ENCODE peak calls at places on chromosome 18, in five cellular contexts. One of them, this sample, is unnamed. For H3K4me1, the result is how much of the 10 kb centered on the place peaks cover.

GRCh38 chr18:41324934-41325333 is 630.1 kb upstream of the PIK3C3 start:
- DNase-seq in lower lobe of right lung: no peak
- DNase-seq in adipocyte: peak
- DNase-seq in K562: no peak
- DNase-seq in SK-N-SH: no peak
- DNase-seq in this sample: no peak

GRCh38 chr18:69216390-69216789 is 184.3 kb upstream of the DOK6 start:
- DNase-seq in SK-N-SH: no peak
- DNase-seq in K562: no peak
- DNase-seq in adipocyte: no peak
- DNase-seq in lower lobe of right lung: no peak
- DNase-seq in this sample: no peak

GRCh38 chr18:25982961-25983360 is 107.5 kb downstream of the SS18 start:
- DNase-seq in adipocyte: no peak
- DNase-seq in lower lobe of right lung: no peak
- DNase-seq in SK-N-SH: no peak
- DNase-seq in K562: no peak
- DNase-seq in this sample: no peak

GRCh38 chr18:2686349-2686968 is 30.9 kb downstream of the SMCHD1 start:
- DNase-seq in K562: no peak
- DNase-seq in lower lobe of right lung: no peak
- DNase-seq in SK-N-SH: no peak
- DNase-seq in adipocyte: no peak
- DNase-seq in this sample: no peak

GRCh38 chr18:12377556-12378553 is 828 bp upstream of the AFG3L2 start:
- DNase-seq in SK-N-SH: no peak
- DNase-seq in K562: no peak
- DNase-seq in lower lobe of right lung: no peak
- DNase-seq in adipocyte: peak
- DNase-seq in this sample: no peak

GRCh38 chr18:78728301-78729098 is 251.1 kb upstream of the SALL3 start:
- DNase-seq in lower lobe of right lung: no peak
- DNase-seq in adipocyte: no peak
- DNase-seq in SK-N-SH: no peak
- DNase-seq in K562: no peak
- DNase-seq in this sample: peak

GRCh38 chr18:12304351-12305210 is 3.5 kb upstream of the TUBB6 start:
- DNase-seq in K562: peak
- DNase-seq in adipocyte: no peak
- DNase-seq in lower lobe of right lung: peak
- DNase-seq in SK-N-SH: no peak
- DNase-seq in this sample: no peak

GRCh38 chr18:34709104-34709503 is 994 bp upstream of the DTNA start:
- DNase-seq in SK-N-SH: no peak
- DNase-seq in lower lobe of right lung: no peak
- DNase-seq in adipocyte: peak
- DNase-seq in K562: no peak
- DNase-seq in this sample: no peak

GRCh38 chr18:61731169-61731568 is 161.6 kb downstream of the RNF152 start:
- DNase-seq in K562: no peak
- DNase-seq in SK-N-SH: no peak
- DNase-seq in adipocyte: no peak
- DNase-seq in lower lobe of right lung: no peak
- DNase-seq in this sample: no peak

DNA sequence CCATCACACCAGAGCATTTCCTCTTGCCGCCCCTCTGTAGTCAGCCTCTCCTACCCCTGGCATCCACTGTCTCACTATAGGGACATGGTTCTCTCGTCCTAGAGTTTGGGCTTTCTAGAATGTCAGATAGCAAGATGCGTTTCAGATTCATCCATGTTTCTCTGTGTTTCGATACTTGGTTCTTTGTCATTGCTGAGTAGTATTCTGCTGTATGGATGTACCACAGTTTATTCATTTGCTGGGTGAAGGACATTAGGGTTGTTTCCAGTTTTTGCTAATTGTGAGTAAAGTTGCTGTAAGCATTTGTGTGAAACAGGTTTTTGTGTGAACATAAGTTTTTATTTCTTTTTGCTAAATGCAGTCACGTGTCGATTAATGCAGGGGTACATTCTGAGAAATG is 3.8 kb downstream of the ZNF532 start:
- DNase-seq in K562: no peak
- DNase-seq in adipocyte: no peak
- DNase-seq in lower lobe of right lung: no peak
- DNase-seq in SK-N-SH: no peak
- DNase-seq in this sample: no peak
- H3K4me1 ChIP-seq in K562: under half
- H3K4me1 ChIP-seq in adipocyte: under half
- H3K4me1 ChIP-seq in lower lobe of right lung: under half
- H3K4me1 ChIP-seq in SK-N-SH: under half
- H3K4me1 ChIP-seq in this sample: under half

GRCh38 chr18:70296289-70296688 is 7.4 kb downstream of the SOCS6 start:
- DNase-seq in lower lobe of right lung: no peak
- DNase-seq in K562: peak
- DNase-seq in SK-N-SH: peak
- DNase-seq in adipocyte: no peak
- DNase-seq in this sample: no peak
- H3K4me1 ChIP-seq in lower lobe of right lung: under half
- H3K4me1 ChIP-seq in K562: under half
- H3K4me1 ChIP-seq in SK-N-SH: under half
- H3K4me1 ChIP-seq in adipocyte: under half
- H3K4me1 ChIP-seq in this sample: under half

DNA sequence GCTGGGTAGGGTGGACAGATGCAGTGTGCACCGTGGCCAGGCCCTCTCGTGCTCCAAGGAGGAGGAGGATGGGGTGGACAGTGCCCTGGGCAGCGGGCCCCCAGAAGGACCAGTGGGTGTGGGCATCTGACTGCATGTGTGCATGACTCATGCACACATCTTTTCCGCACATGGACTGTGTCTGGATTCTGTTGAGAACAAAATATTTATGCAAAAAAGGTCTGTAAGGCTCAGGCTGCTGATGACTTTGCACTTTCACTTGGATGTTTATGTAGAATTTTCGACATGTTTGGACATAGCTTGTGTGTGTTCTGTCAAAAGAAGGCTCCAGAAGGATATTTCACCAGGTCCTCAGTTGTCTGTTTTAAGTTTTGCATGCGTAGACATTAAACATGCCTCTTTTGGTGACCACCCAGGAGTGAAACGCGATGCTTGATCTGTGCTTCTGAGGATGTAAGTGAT is 45.6 kb downstream of the MTCL1 start:
- DNase-seq in adipocyte: peak
- DNase-seq in lower lobe of right lung: no peak
- DNase-seq in K562: no peak
- DNase-seq in SK-N-SH: peak
- DNase-seq in this sample: no peak
- H3K4me1 ChIP-seq in adipocyte: under half
- H3K4me1 ChIP-seq in lower lobe of right lung: under half
- H3K4me1 ChIP-seq in K562: under half
- H3K4me1 ChIP-seq in SK-N-SH: under half
- H3K4me1 ChIP-seq in this sample: under half

GRCh38 chr18:13462686-13463085 is 244.1 kb downstream of the LDLRAD4 start:
- DNase-seq in lower lobe of right lung: no peak
- DNase-seq in K562: no peak
- DNase-seq in adipocyte: no peak
- DNase-seq in SK-N-SH: no peak
- DNase-seq in this sample: peak
- H3K4me1 ChIP-seq in lower lobe of right lung: under half
- H3K4me1 ChIP-seq in K562: under half
- H3K4me1 ChIP-seq in adipocyte: under half
- H3K4me1 ChIP-seq in SK-N-SH: under half
- H3K4me1 ChIP-seq in this sample: under half

GRCh38 chr18:56807883-56808282 is 156.7 kb downstream of the WDR7 start:
- DNase-seq in K562: peak
- DNase-seq in SK-N-SH: peak
- DNase-seq in lower lobe of right lung: no peak
- DNase-seq in adipocyte: no peak
- DNase-seq in this sample: no peak
- H3K4me1 ChIP-seq in K562: under half
- H3K4me1 ChIP-seq in SK-N-SH: under half
- H3K4me1 ChIP-seq in lower lobe of right lung: under half
- H3K4me1 ChIP-seq in adipocyte: under half
- H3K4me1 ChIP-seq in this sample: under half

DNA sequence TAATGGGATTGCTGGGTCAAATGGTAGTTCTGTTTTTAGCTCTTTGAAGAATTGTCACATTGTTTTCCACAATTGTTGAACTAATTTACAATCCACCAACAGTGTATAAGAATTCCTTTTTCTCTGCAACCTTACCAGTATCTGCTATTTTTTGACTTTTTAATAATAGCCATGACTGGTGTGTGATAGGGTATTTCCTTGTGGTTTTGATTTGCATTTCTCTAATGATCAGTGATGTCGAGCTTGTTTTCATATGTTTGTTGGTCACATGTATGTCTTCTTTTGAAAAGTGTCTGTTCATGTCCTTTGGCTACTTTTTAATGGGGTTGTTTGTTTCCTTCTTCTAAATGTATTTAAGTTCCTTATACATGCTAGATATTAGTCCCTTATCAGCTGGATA is 322.3 kb downstream of the CDH2 start:
- DNase-seq in adipocyte: no peak
- DNase-seq in SK-N-SH: no peak
- DNase-seq in K562: no peak
- DNase-seq in lower lobe of right lung: no peak
- DNase-seq in this sample: no peak
- H3K4me1 ChIP-seq in adipocyte: under half
- H3K4me1 ChIP-seq in SK-N-SH: under half
- H3K4me1 ChIP-seq in K562: under half
- H3K4me1 ChIP-seq in lower lobe of right lung: under half
- H3K4me1 ChIP-seq in this sample: under half

GRCh38 chr18:37391698-37392548 is 173.7 kb downstream of the CELF4 start:
- DNase-seq in K562: peak
- DNase-seq in SK-N-SH: no peak
- DNase-seq in lower lobe of right lung: no peak
- DNase-seq in adipocyte: no peak
- DNase-seq in this sample: no peak

GRCh38 chr18:37394610-37394965 is 171.0 kb downstream of the CELF4 start:
- DNase-seq in adipocyte: no peak
- DNase-seq in K562: no peak
- DNase-seq in lower lobe of right lung: no peak
- DNase-seq in SK-N-SH: no peak
- DNase-seq in this sample: no peak

GRCh38 chr18:37392648-37393047 is 172.9 kb downstream of the CELF4 start:
- DNase-seq in K562: no peak
- DNase-seq in adipocyte: no peak
- DNase-seq in SK-N-SH: no peak
- DNase-seq in lower lobe of right lung: no peak
- DNase-seq in this sample: no peak

GRCh38 chr18:37393945-37394609 is 171.5 kb downstream of the CELF4 start:
- DNase-seq in adipocyte: peak
- DNase-seq in SK-N-SH: peak
- DNase-seq in K562: peak
- DNase-seq in lower lobe of right lung: peak
- DNase-seq in this sample: peak

DNA sequence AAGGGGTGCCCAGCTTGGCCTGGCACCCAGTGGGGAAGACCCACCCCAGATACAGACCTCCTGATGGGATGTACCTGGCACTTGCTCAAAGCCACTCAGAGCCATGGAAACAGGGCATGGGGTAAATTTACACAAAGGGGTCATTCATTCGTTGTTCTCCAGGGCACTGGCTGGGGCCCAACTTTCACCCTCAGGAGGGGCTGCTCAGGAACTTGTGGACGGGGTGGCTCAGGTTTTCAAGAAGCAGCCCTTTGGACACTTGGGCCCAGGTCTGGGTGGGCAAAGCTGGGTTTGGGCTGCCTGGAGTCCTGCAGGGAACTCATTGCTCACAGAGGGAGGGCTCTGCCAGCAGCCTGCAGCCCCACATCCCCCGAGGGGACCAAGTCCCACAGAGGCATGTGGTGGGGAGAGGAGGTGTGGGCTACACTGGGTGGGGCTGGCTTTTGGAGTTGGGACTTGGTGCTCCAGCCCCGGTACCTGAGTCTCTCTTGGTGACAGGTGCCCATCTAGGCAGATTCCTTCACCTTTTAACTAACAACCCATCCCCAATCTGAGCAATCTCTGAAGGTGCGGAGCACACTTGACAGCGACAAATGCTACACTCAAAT is 172.3 kb downstream of the CELF4 start:
- DNase-seq in lower lobe of right lung: no peak
- DNase-seq in adipocyte: no peak
- DNase-seq in SK-N-SH: peak
- DNase-seq in K562: no peak
- DNase-seq in this sample: no peak
- H3K4me1 ChIP-seq in lower lobe of right lung: under half
- H3K4me1 ChIP-seq in adipocyte: under half
- H3K4me1 ChIP-seq in SK-N-SH: half or more
- H3K4me1 ChIP-seq in K562: under half
- H3K4me1 ChIP-seq in this sample: under half

GRCh38 chr18:51952844-51953243 is 387.2 kb upstream of the DCC start:
- DNase-seq in K562: no peak
- DNase-seq in lower lobe of right lung: no peak
- DNase-seq in adipocyte: no peak
- DNase-seq in SK-N-SH: no peak
- DNase-seq in this sample: no peak
- H3K4me1 ChIP-seq in K562: under half
- H3K4me1 ChIP-seq in lower lobe of right lung: under half
- H3K4me1 ChIP-seq in adipocyte: under half
- H3K4me1 ChIP-seq in SK-N-SH: under half
- H3K4me1 ChIP-seq in this sample: under half

This sample was measured in upper lobe of right lung.